ENCODE peak calls at places on chromosomes 5 and 9, in four cellular contexts. B is cardiac muscle cell, Y is kidney epithelial cell, D is uterus. C is an unnamed sample.

GRCh38 chr5:29016067-29016466 is 1977.7 kb upstream of the CDH9 start:
- DNase-seq in B (no peak), Y (no peak), D (no peak), C (no peak)

GRCh38 chr9:10706788-10707187 is 94.0 kb upstream of the PTPRD start:
- DNase-seq in B (no peak), Y (no peak), D (no peak), C (no peak)

GRCh38 chr5:112420111-112420864 is 1.2 kb upstream of the EPB41L4A start:
- DNase-seq in B (peak; percentile 92), Y (no peak), D (peak; percentile 68), C (peak; percentile 12)

GRCh38 chr5:7678057-7678456 is 172.9 kb downstream of the CFAP90 start:
- DNase-seq in B (no peak), Y (no peak), D (no peak), C (no peak)

GRCh38 chr5:14185336-14186131 is 42.4 kb downstream of the TRIO start:
- DNase-seq in B (no peak), Y (no peak), D (no peak), C (no peak)

GRCh38 chr9:109372246-109372645 is 51.4 kb upstream of the EPB41L4B start:
- DNase-seq in B (no peak), Y (no peak), D (no peak), C (no peak)

GRCh38 chr9:37471942-37472679 is 6.9 kb upstream of the ZBTB5 start:
- DNase-seq in B (peak; percentile 42), Y (peak; percentile 93), D (no peak), C (peak; percentile 97)

GRCh38 chr5:65672787-65673186 is 48.0 kb downstream of the SHLD3 start:
- DNase-seq in B (no peak), Y (no peak), D (no peak), C (no peak)

GRCh38 chr5:146965781-146966659 is 87.5 kb upstream of the PPP2R2B start:
- DNase-seq in B (peak; percentile 83), Y (peak; percentile 26), D (peak; percentile 42), C (peak; percentile 61)

GRCh38 chr5:153629027-153629426 is 138.6 kb downstream of the GRIA1 start:
- DNase-seq in B (peak; percentile 63), Y (peak; percentile 86), D (peak; percentile 11), C (peak; percentile 59)

GRCh38 chr5:139108056-139108811 is 89.9 kb downstream of the SIL1 start:
- DNase-seq in B (no peak), Y (no peak), D (peak; percentile 35), C (no peak)

GRCh38 chr5:73438048-73438896 is 10.3 kb downstream of the FOXD1 start:
- DNase-seq in B (no peak), Y (no peak), D (no peak), C (no peak)

GRCh38 chr5:60340965-60341471 is 358.9 kb downstream of the DEPDC1B start:
- DNase-seq in B (no peak), Y (no peak), D (no peak), C (no peak)

GRCh38 chr5:150901446-150901845 is 3.3 kb downstream of the ZNF300 start:
- DNase-seq in B (no peak), Y (no peak), D (no peak), C (no peak)

GRCh38 chr5:76612942-76613341 is 10.3 kb downstream of the F2RL2 start:
- DNase-seq in B (no peak), Y (no peak), D (no peak), C (no peak)

GRCh38 chr5:93674138-93674537 is 67.3 kb downstream of the POU5F2 start:
- DNase-seq in B (peak; percentile 42), Y (no peak), D (no peak), C (no peak)

GRCh38 chr9:68643901-68644809 is 60.9 kb upstream of the PIP5K1B start:
- DNase-seq in B (no peak), Y (no peak), D (no peak), C (no peak)

GRCh38 chr5:142756576-142756975 is 13.6 kb upstream of the ARHGAP26 start:
- DNase-seq in B (no peak), Y (no peak), D (no peak), C (no peak)

GRCh38 chr9:88041447-88041846 is 67.1 kb upstream of the CDK20 start:
- DNase-seq in B (no peak), Y (no peak), D (no peak), C (no peak)

GRCh38 chr5:43889238-43889637 is 286.3 kb downstream of the NNT start:
- DNase-seq in B (peak; percentile 5), Y (no peak), D (no peak), C (no peak)

GRCh38 chr5:178114325-178115135 is 1.2 kb downstream of the N4BP3 start:
- DNase-seq in B (peak; percentile 50), Y (no peak), D (no peak), C (no peak)

GRCh38 chr5:138536665-138537315 is 6.2 kb downstream of the ETF1 start:
- DNase-seq in B (peak; percentile 20), Y (no peak), D (no peak), C (no peak)

GRCh38 chr5:43192558-43193170 is 639 bp downstream of the NIM1K start:
- DNase-seq in B (peak; percentile 32), Y (no peak), D (no peak), C (no peak)

GRCh38 chr9:77020438-77021264 is 1.2 kb downstream of the FOXB2 start:
- DNase-seq in B (no peak), Y (no peak), D (no peak), C (no peak)
- H3K27me3 ChIP-seq in B (peaks cover 100% of the 10 kb centered on the region), Y (peaks cover 94% of the 10 kb centered on the region), D (peaks cover 48% of the 10 kb centered on the region), C (no peaks in the 10 kb centered on the region)

DNA sequence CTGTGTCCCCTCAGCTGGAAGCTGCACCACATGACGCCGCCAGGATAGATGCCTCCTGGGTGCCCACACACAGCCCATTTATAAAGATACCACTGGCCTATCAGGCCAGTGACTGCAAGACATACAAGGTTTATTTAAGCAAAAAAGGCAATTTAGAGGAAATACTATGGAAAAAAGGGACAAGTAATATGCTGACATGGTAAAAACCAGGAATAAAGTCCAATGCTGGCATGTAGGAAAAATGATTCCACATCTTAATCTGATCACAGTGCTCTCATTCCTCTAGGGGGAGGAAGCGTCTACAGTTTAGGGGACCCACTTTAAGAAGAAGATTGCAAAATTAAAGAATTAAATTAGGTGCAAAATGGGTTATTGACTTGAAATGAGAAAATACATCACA is 80.1 kb downstream of the ZNF354C start:
- DNase-seq in B (no peak), Y (no peak), D (no peak), C (no peak)
- H3K27me3 ChIP-seq in B (no peaks in the 10 kb centered on the region), Y (no peaks in the 10 kb centered on the region), D (no peaks in the 10 kb centered on the region), C (no peaks in the 10 kb centered on the region)

GRCh38 chr9:123998278-123998925 is 13.2 kb upstream of the LHX2 start:
- DNase-seq in B (no peak), Y (no peak), D (no peak), C (no peak)

GRCh38 chr9:123996731-123997421 is 14.7 kb upstream of the LHX2 start:
- DNase-seq in B (no peak), Y (no peak), D (no peak), C (no peak)

GRCh38 chr9:123998970-123999621 is 12.5 kb upstream of the LHX2 start:
- DNase-seq in B (no peak), Y (no peak), D (no peak), C (no peak)

GRCh38 chr9:123999668-124000067 is 11.9 kb upstream of the LHX2 start:
- DNase-seq in B (no peak), Y (no peak), D (no peak), C (no peak)

DNA sequence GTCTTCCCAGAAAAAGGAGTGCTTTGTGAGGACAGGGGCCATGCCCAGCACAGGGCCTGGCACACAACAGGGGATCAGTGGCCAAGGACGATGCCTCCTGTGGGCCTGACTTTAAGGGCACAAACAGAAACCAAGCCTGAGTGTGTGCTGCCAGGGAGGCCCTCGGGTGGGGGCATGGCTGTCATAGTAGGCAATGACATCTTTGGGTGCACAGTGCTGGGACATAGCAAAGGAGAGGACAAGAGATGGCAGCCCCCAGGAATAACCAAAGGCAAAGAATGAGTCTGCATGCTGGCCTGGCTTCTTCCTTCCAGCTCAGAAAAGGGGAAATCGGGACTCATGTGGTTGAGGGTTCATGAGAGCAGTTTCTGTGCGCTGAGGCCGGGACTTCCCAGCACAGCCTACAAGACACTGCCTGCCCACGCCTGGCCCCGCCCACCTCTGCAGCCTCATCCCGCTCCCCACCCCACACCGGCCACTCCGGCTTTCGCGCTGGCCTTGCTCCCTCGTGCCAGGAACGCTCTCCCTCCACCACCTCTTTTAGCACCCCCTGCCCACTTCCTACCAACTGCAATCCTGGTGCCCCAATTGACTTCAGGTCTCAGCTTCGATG is 13.8 kb upstream of the LHX2 start:
- DNase-seq in B (no peak), Y (no peak), D (no peak), C (no peak)
- H3K27me3 ChIP-seq in B (peaks cover 91% of the 10 kb centered on the region), Y (peaks cover 74% of the 10 kb centered on the region), D (peaks cover 13% of the 10 kb centered on the region), C (peaks cover 18% of the 10 kb centered on the region)

DNA sequence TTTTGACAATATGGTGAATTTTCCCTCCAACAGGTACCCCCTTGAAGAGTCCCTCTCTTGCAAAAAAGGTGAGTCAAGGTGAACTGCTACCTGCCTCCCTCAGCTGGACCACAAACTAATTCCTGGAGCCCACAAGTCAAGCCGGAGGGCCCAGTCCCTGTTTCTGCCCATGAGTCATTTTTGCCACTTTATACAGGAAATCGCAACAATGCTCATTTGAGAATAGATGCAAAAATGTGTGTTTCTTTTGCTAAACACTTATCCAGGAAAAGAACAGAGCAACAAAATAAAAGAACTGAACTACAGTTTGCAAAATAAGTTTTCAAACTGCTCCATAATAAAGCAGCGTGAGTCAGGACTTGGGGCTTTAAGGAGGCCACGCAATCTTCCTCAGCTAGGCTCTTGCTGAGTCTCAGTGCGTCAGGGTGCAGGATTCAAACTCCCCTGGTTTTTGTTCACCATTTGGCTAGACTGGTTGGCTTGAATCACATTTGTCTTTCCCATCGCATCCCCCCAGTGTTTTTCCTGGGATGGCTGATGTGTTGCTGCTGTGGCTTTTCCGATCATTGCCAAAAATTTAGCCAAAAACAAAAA is 102.7 kb downstream of the GOLPH3 start:
- DNase-seq in B (no peak), Y (no peak), D (peak; percentile 39), C (no peak)
- H3K27me3 ChIP-seq in B (no peaks in the 10 kb centered on the region), Y (no peaks in the 10 kb centered on the region), D (no peaks in the 10 kb centered on the region), C (peaks cover 4% of the 10 kb centered on the region)

GRCh38 chr5:90746119-90746518 is 187.5 kb downstream of the ADGRV1 start:
- DNase-seq in B (no peak), Y (no peak), D (no peak), C (no peak)
- H3K27me3 ChIP-seq in B (peaks cover 3% of the 10 kb centered on the region), Y (no peaks in the 10 kb centered on the region), D (no peaks in the 10 kb centered on the region), C (peaks cover 9% of the 10 kb centered on the region)

DNA sequence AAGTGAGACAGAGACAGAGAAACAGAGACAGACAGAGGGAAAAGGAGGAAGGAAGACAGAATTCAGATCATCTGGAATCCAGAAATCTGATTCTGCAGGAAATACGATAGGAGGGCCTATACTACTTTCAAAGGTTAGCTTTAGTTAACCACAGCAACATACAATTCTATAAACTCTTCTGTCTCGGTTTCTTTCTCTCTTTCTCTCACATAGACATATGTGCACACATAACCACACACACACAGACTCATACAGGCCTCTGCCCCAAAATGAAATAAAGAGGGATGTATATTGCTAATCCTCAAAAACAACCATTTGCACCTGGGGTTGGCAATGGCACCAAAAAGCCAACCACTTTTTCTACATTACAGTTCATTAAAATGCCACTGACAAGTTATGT is 372.1 kb upstream of the CCNH start:
- DNase-seq in B (no peak), Y (no peak), D (no peak), C (no peak)
- H3K27me3 ChIP-seq in B (peaks cover 27% of the 10 kb centered on the region), Y (peaks cover 3% of the 10 kb centered on the region), D (no peaks in the 10 kb centered on the region), C (no peaks in the 10 kb centered on the region)

DNA sequence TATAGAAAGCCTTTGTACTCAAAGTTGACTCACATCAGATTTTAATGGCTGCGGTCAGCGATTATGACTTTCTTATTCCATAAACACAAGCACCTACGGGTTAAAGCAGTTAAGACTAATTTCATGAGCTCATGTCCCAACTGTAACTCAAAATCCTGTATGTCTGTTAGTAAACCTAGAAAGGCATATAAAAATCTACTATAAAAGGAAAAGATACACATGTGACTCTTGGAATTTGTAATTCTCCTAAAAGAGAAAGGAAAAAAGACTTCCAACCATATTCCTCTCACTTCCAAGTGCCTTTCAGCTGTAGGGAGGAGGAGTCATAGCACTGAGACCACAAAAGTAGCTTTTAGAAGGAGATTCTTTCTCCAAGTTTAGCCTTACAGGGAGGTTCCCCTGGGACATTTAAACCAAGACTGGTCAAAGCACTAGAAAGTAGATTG is 129.1 kb downstream of the EBF1 start:
- DNase-seq in B (no peak), Y (no peak), D (no peak), C (no peak)
- H3K27me3 ChIP-seq in B (no peaks in the 10 kb centered on the region), Y (no peaks in the 10 kb centered on the region), D (no peaks in the 10 kb centered on the region), C (no peaks in the 10 kb centered on the region)